ENCODE peak calls at places on chromosomes 12 and 14, in seven cellular contexts. One of them, this sample, is unnamed.

GRCh38 chr12:108694812-108695278 is 36.5 kb downstream of the CORO1C start:
- DNase-seq in MM.1S: no peak
- DNase-seq in osteocyte: no peak
- DNase-seq in left ventricle myocardium inferior: no peak
- DNase-seq in endothelial cell of umbilical vein: peak; percentile 53
- DNase-seq in mesothelial cell of epicardium: no peak
- DNase-seq in stomach: no peak
- DNase-seq in this sample: no peak

GRCh38 chr14:98909251-98909944 is 362.6 kb downstream of the BCL11B start:
- DNase-seq in MM.1S: no peak
- DNase-seq in mesothelial cell of epicardium: no peak
- DNase-seq in left ventricle myocardium inferior: no peak
- DNase-seq in endothelial cell of umbilical vein: no peak
- DNase-seq in osteocyte: no peak
- DNase-seq in stomach: no peak
- DNase-seq in this sample: no peak

GRCh38 chr14:76331328-76332011 is 44.5 kb upstream of the ESRRB start:
- DNase-seq in mesothelial cell of epicardium: no peak
- DNase-seq in left ventricle myocardium inferior: no peak
- DNase-seq in endothelial cell of umbilical vein: no peak
- DNase-seq in osteocyte: no peak
- DNase-seq in MM.1S: no peak
- DNase-seq in stomach: no peak
- DNase-seq in this sample: no peak

GRCh38 chr12:22477894-22478287 is 66.5 kb downstream of the C2CD5 start:
- DNase-seq in stomach: no peak
- DNase-seq in osteocyte: no peak
- DNase-seq in MM.1S: no peak
- DNase-seq in endothelial cell of umbilical vein: peak; percentile 68
- DNase-seq in left ventricle myocardium inferior: no peak
- DNase-seq in mesothelial cell of epicardium: no peak
- DNase-seq in this sample: peak; percentile 4

GRCh38 chr14:34059925-34060746 is 109.3 kb upstream of the EGLN3 start:
- DNase-seq in osteocyte: peak; percentile 86
- DNase-seq in stomach: peak; percentile 85
- DNase-seq in left ventricle myocardium inferior: peak; percentile 85
- DNase-seq in endothelial cell of umbilical vein: peak; percentile 67
- DNase-seq in mesothelial cell of epicardium: peak; percentile 65
- DNase-seq in MM.1S: no peak
- DNase-seq in this sample: peak; percentile 68

GRCh38 chr12:9064201-9064814 is 51.4 kb downstream of the A2M start:
- DNase-seq in stomach: peak; percentile 72
- DNase-seq in osteocyte: peak; percentile 87
- DNase-seq in mesothelial cell of epicardium: peak; percentile 52
- DNase-seq in left ventricle myocardium inferior: peak; percentile 69
- DNase-seq in MM.1S: peak; percentile 85
- DNase-seq in endothelial cell of umbilical vein: peak; percentile 83
- DNase-seq in this sample: peak; percentile 79

GRCh38 chr12:95815635-95816212 is 25.2 kb upstream of the NTN4 start:
- DNase-seq in stomach: no peak
- DNase-seq in endothelial cell of umbilical vein: peak; percentile 65
- DNase-seq in left ventricle myocardium inferior: no peak
- DNase-seq in MM.1S: peak; percentile 53
- DNase-seq in osteocyte: no peak
- DNase-seq in mesothelial cell of epicardium: no peak
- DNase-seq in this sample: peak; percentile 41

GRCh38 chr12:42679402-42679801 is 89.9 kb upstream of the PRICKLE1 start:
- DNase-seq in MM.1S: peak; percentile 63
- DNase-seq in mesothelial cell of epicardium: no peak
- DNase-seq in left ventricle myocardium inferior: no peak
- DNase-seq in endothelial cell of umbilical vein: no peak
- DNase-seq in osteocyte: no peak
- DNase-seq in stomach: no peak
- DNase-seq in this sample: no peak

GRCh38 chr12:21451529-21451928 is 14.1 kb downstream of the PYROXD1 start:
- DNase-seq in mesothelial cell of epicardium: no peak
- DNase-seq in stomach: no peak
- DNase-seq in left ventricle myocardium inferior: no peak
- DNase-seq in endothelial cell of umbilical vein: peak; percentile 8
- DNase-seq in osteocyte: no peak
- DNase-seq in MM.1S: no peak
- DNase-seq in this sample: no peak

GRCh38 chr12:19529933-19530630 is 90.8 kb downstream of the AEBP2 start:
- DNase-seq in endothelial cell of umbilical vein: peak; percentile 82
- DNase-seq in left ventricle myocardium inferior: no peak
- DNase-seq in osteocyte: no peak
- DNase-seq in mesothelial cell of epicardium: no peak
- DNase-seq in stomach: no peak
- DNase-seq in MM.1S: no peak
- DNase-seq in this sample: no peak

GRCh38 chr12:97575792-97576191 is 113.2 kb downstream of the RMST start:
- DNase-seq in osteocyte: no peak
- DNase-seq in left ventricle myocardium inferior: no peak
- DNase-seq in mesothelial cell of epicardium: no peak
- DNase-seq in MM.1S: no peak
- DNase-seq in stomach: no peak
- DNase-seq in endothelial cell of umbilical vein: no peak
- DNase-seq in this sample: no peak

GRCh38 chr12:63206908-63207307 is 55.9 kb upstream of the AVPR1A start:
- DNase-seq in mesothelial cell of epicardium: no peak
- DNase-seq in left ventricle myocardium inferior: no peak
- DNase-seq in osteocyte: no peak
- DNase-seq in stomach: no peak
- DNase-seq in MM.1S: no peak
- DNase-seq in endothelial cell of umbilical vein: no peak
- DNase-seq in this sample: no peak

GRCh38 chr12:39144613-39145061 is 239.2 kb upstream of the CPNE8 start:
- DNase-seq in stomach: no peak
- DNase-seq in mesothelial cell of epicardium: no peak
- DNase-seq in MM.1S: no peak
- DNase-seq in endothelial cell of umbilical vein: no peak
- DNase-seq in osteocyte: no peak
- DNase-seq in left ventricle myocardium inferior: no peak
- DNase-seq in this sample: no peak

GRCh38 chr12:39145175-39145999 is 240.0 kb upstream of the CPNE8 start:
- DNase-seq in mesothelial cell of epicardium: no peak
- DNase-seq in endothelial cell of umbilical vein: no peak
- DNase-seq in left ventricle myocardium inferior: peak; percentile 37
- DNase-seq in osteocyte: no peak
- DNase-seq in MM.1S: no peak
- DNase-seq in stomach: peak; percentile 30
- DNase-seq in this sample: peak; percentile 59
- TF ChIP-seq CTCF in mesothelial cell of epicardium: peak; percentile 76
- TF ChIP-seq CTCF in endothelial cell of umbilical vein: peak; percentile 51
- TF ChIP-seq CTCF in left ventricle myocardium inferior: peak; percentile 79
- TF ChIP-seq CTCF in osteocyte: peak; percentile 57
- TF ChIP-seq CTCF in MM.1S: peak; percentile 12
- TF ChIP-seq CTCF in stomach: no peak
- TF ChIP-seq CTCF in this sample: peak; percentile 24

DNA sequence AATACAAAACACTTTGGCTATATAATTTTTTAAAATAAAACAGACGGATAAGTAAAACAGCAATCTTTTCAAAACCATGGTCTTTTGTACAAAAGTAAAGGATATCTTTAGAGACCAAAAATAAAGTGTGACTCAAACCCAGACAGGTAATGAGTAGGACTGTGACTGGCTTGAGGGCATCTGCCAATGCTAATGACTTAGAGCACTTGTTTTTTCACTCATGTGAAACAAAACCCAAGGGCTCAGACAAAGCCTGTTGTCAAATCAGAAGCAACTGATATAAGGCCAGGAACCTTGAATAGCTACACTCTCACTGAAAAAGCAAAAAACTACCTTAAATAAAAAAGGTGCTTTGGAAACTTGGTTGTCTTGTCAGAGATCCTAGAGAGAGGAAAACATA is 357.4 kb downstream of the TMEM117 start:
- DNase-seq in endothelial cell of umbilical vein: no peak
- DNase-seq in osteocyte: no peak
- DNase-seq in stomach: no peak
- DNase-seq in left ventricle myocardium inferior: no peak
- DNase-seq in MM.1S: no peak
- DNase-seq in mesothelial cell of epicardium: no peak
- DNase-seq in this sample: peak; percentile 39
- TF ChIP-seq CTCF in endothelial cell of umbilical vein: no peak
- TF ChIP-seq CTCF in osteocyte: no peak
- TF ChIP-seq CTCF in stomach: no peak
- TF ChIP-seq CTCF in left ventricle myocardium inferior: no peak
- TF ChIP-seq CTCF in MM.1S: no peak
- TF ChIP-seq CTCF in mesothelial cell of epicardium: no peak
- TF ChIP-seq CTCF in this sample: no peak

GRCh38 chr14:54220122-54220691 is 176.6 kb upstream of the CDKN3 start:
- DNase-seq in left ventricle myocardium inferior: peak; percentile 40
- DNase-seq in stomach: no peak
- DNase-seq in mesothelial cell of epicardium: no peak
- DNase-seq in MM.1S: no peak
- DNase-seq in osteocyte: no peak
- DNase-seq in endothelial cell of umbilical vein: peak; percentile 19
- DNase-seq in this sample: no peak

GRCh38 chr14:54220697-54221431 is 175.9 kb upstream of the CDKN3 start:
- DNase-seq in stomach: no peak
- DNase-seq in mesothelial cell of epicardium: no peak
- DNase-seq in osteocyte: no peak
- DNase-seq in endothelial cell of umbilical vein: no peak
- DNase-seq in MM.1S: no peak
- DNase-seq in left ventricle myocardium inferior: no peak
- DNase-seq in this sample: no peak

GRCh38 chr14:54221432-54221803 is 175.4 kb upstream of the CDKN3 start:
- DNase-seq in osteocyte: no peak
- DNase-seq in MM.1S: no peak
- DNase-seq in mesothelial cell of epicardium: no peak
- DNase-seq in left ventricle myocardium inferior: no peak
- DNase-seq in stomach: no peak
- DNase-seq in endothelial cell of umbilical vein: no peak
- DNase-seq in this sample: peak; percentile 38

GRCh38 chr14:54223978-54224377 is 172.8 kb upstream of the CDKN3 start:
- DNase-seq in mesothelial cell of epicardium: no peak
- DNase-seq in endothelial cell of umbilical vein: no peak
- DNase-seq in MM.1S: no peak
- DNase-seq in left ventricle myocardium inferior: no peak
- DNase-seq in stomach: no peak
- DNase-seq in osteocyte: no peak
- DNase-seq in this sample: no peak

DNA sequence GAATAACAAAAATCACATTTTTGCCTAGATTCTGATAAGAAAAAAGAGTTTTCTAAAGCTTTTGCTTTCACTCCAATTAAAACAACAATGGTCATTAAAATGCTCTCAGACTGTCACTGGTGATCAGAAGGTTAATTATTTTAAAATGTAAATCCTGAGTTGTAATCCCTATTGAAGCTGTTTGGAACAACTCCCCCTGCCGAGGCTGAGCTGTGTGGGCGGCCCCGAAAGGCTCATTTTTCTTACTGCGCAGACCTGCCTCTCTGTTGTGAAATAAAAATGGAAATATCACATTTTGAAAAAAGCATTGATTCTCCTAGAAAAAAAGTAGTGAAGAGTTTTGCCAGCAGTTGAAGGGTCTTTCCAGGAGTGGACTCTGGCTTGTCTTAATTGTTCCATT is 174.8 kb upstream of the CDKN3 start:
- DNase-seq in MM.1S: no peak
- DNase-seq in left ventricle myocardium inferior: peak; percentile 24
- DNase-seq in stomach: no peak
- DNase-seq in mesothelial cell of epicardium: no peak
- DNase-seq in endothelial cell of umbilical vein: no peak
- DNase-seq in osteocyte: no peak
- DNase-seq in this sample: no peak
- TF ChIP-seq CTCF in MM.1S: no peak
- TF ChIP-seq CTCF in left ventricle myocardium inferior: no peak
- TF ChIP-seq CTCF in stomach: no peak
- TF ChIP-seq CTCF in mesothelial cell of epicardium: no peak
- TF ChIP-seq CTCF in endothelial cell of umbilical vein: no peak
- TF ChIP-seq CTCF in osteocyte: no peak
- TF ChIP-seq CTCF in this sample: no peak

GRCh38 chr12:52069410-52070242 is at the start of gene ATG101:
- DNase-seq in mesothelial cell of epicardium: peak; percentile 78
- DNase-seq in stomach: peak; percentile 91
- DNase-seq in left ventricle myocardium inferior: peak; percentile 87
- DNase-seq in osteocyte: peak; percentile 95
- DNase-seq in endothelial cell of umbilical vein: peak; percentile 95
- DNase-seq in MM.1S: peak; percentile 95
- DNase-seq in this sample: peak; percentile 97
- TF ChIP-seq CTCF in mesothelial cell of epicardium: no peak
- TF ChIP-seq CTCF in stomach: no peak
- TF ChIP-seq CTCF in left ventricle myocardium inferior: peak; percentile 71
- TF ChIP-seq CTCF in osteocyte: peak; percentile 63
- TF ChIP-seq CTCF in endothelial cell of umbilical vein: peak; percentile 83
- TF ChIP-seq CTCF in MM.1S: peak; percentile 91
- TF ChIP-seq CTCF in this sample: peak; percentile 93

DNA sequence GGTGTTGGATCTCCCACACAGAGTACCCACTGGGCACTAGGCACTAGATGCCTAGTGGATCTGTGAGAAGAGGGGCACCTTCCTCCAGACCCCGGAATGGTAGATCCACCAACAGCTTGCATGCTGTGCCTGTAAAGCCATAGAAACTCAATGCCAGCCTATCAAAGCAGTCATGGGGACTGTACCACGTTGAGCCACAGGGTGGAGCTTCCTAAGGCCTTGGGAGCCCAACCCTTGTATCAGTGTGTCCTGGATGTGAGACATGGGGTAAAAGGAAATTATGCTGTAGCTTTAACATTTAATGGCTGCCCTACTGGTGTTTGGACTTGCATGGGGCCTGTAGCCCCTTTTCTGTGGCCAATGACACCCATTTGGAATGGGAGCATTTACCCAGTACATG is 1024.9 kb downstream of the TMEM121 start:
- DNase-seq in endothelial cell of umbilical vein: no peak
- DNase-seq in osteocyte: no peak
- DNase-seq in left ventricle myocardium inferior: no peak
- DNase-seq in stomach: no peak
- DNase-seq in mesothelial cell of epicardium: no peak
- DNase-seq in MM.1S: peak; percentile 17
- DNase-seq in this sample: no peak
- TF ChIP-seq CTCF in endothelial cell of umbilical vein: no peak
- TF ChIP-seq CTCF in osteocyte: no peak
- TF ChIP-seq CTCF in left ventricle myocardium inferior: no peak
- TF ChIP-seq CTCF in stomach: no peak
- TF ChIP-seq CTCF in mesothelial cell of epicardium: no peak
- TF ChIP-seq CTCF in MM.1S: peak; percentile 12
- TF ChIP-seq CTCF in this sample: peak; percentile 19

This sample was measured in GM13977.